ENCODE peak calls at places on chromosomes 1 and 21, in nine cellular contexts. O is HT-29; B is CD4-positive, alpha-beta memory T cell; Z is HCT116; E is stimulated activated CD4-positive, alpha-beta T cell treated with anti-CD3 and anti-CD28 coated beads, Interleukin-4, amount 100 ng/mL, for 4 hours; K is tibial nerve; F is HTR-8/SVneo; I is BE2C; R is cardiac muscle cell. T is an unnamed sample.

GRCh38 chr1:36115931-36116330 is 9.1 kb downstream of the COL8A2 start:
- DNase-seq in F (no peak), R (peak; percentile 42), E (no peak), B (no peak), I (no peak), K (no peak), O (no peak), Z (no peak), T (no peak)

GRCh38 chr1:38083541-38083940 is 36.9 kb upstream of the POU3F1 start:
- DNase-seq in Z (no peak), F (no peak), E (no peak), O (no peak), R (no peak), I (peak; percentile 23), B (no peak), K (no peak), T (no peak)

GRCh38 chr1:116738673-116739370 is 15.4 kb upstream of the CD2 start:
- DNase-seq in R (no peak), O (no peak), E (peak; percentile 80), K (no peak), I (no peak), Z (no peak), F (no peak), B (peak; percentile 78), T (no peak)

GRCh38 chr1:235502601-235503332 is 1.5 kb downstream of the B3GALNT2 start:
- DNase-seq in I (no peak), O (peak; percentile 58), Z (no peak), R (peak; percentile 31), B (no peak), F (no peak), E (no peak), K (no peak), T (peak; percentile 26)

GRCh38 chr1:60924964-60925798 is 157.2 kb upstream of the NFIA start:
- DNase-seq in B (no peak), F (no peak), E (no peak), I (peak; percentile 12), K (no peak), R (no peak), Z (no peak), O (no peak), T (no peak)

GRCh38 chr1:211547710-211548109 is 31.3 kb downstream of the SLC30A1 start:
- DNase-seq in F (no peak), B (no peak), R (no peak), K (no peak), Z (no peak), I (no peak), O (no peak), E (no peak), T (no peak)

GRCh38 chr1:35570589-35571137 is 2.5 kb upstream of the TFAP2E start:
- DNase-seq in R (no peak), Z (no peak), F (no peak), K (no peak), E (no peak), B (no peak), O (no peak), I (no peak), T (no peak)

GRCh38 chr1:186078245-186078644 is 296.8 kb downstream of the TPR start:
- DNase-seq in Z (no peak), B (no peak), E (no peak), R (no peak), F (no peak), O (no peak), I (no peak), K (no peak), T (no peak)

GRCh38 chr21:16323586-16323985 is 593.8 kb downstream of the USP25 start:
- DNase-seq in R (no peak), K (no peak), Z (no peak), O (no peak), I (no peak), F (no peak), B (no peak), E (no peak), T (no peak)

GRCh38 chr1:101203812-101204540 is 32.8 kb upstream of the S1PR1 start:
- DNase-seq in Z (no peak), K (no peak), R (peak; percentile 45), I (peak; percentile 77), B (no peak), E (no peak), F (no peak), O (no peak), T (no peak)

GRCh38 chr1:10796029-10796944 is at the start of gene CASZ1:
- DNase-seq in E (no peak), Z (peak; percentile 87), O (peak; percentile 92), K (peak; percentile 65), B (no peak), I (peak; percentile 82), F (peak; percentile 88), R (peak; percentile 92), T (peak; percentile 93)

GRCh38 chr1:36257375-36257767 is 33.1 kb downstream of the THRAP3 start:
- DNase-seq in E (no peak), I (no peak), B (no peak), O (no peak), K (no peak), Z (no peak), R (no peak), F (no peak), T (no peak)

GRCh38 chr1:228349701-228350171 is 56.9 kb downstream of the TRIM11 start:
- DNase-seq in E (no peak), I (peak; percentile 3), Z (no peak), O (no peak), F (no peak), B (no peak), K (no peak), R (no peak), T (no peak)

GRCh38 chr1:57623039-57623790 is 199.4 kb upstream of the DAB1 start:
- DNase-seq in F (no peak), K (no peak), O (no peak), I (no peak), B (no peak), R (peak; percentile 64), Z (no peak), E (no peak), T (peak; percentile 82)

GRCh38 chr1:213947200-213947775 is 40.5 kb upstream of the PROX1 start:
- DNase-seq in Z (no peak), I (no peak), R (no peak), F (no peak), B (no peak), O (peak; percentile 94), K (no peak), E (no peak), T (no peak)

GRCh38 chr1:54582566-54583306 is 34.7 kb downstream of the ACOT11 start:
- DNase-seq in E (no peak), B (no peak), Z (no peak), I (peak; percentile 42), K (no peak), F (no peak), R (no peak), O (peak; percentile 22), T (no peak)

GRCh38 chr1:109786531-109787021 is 22.9 kb upstream of the EPS8L3 start:
- DNase-seq in B (no peak), O (peak; percentile 59), R (peak; percentile 55), F (no peak), Z (no peak), K (no peak), I (no peak), E (no peak), T (no peak)

GRCh38 chr1:218557731-218558130 is 212.6 kb downstream of the TGFB2 start:
- DNase-seq in E (no peak), K (no peak), R (peak; percentile 71), Z (no peak), I (peak; percentile 81), B (no peak), F (no peak), O (peak; percentile 82), T (no peak)

GRCh38 chr21:34536311-34536710 is 24.3 kb upstream of the KCNE1 start:
- DNase-seq in K (no peak), O (no peak), F (no peak), E (no peak), I (no peak), B (no peak), Z (no peak), R (no peak), T (no peak)

GRCh38 chr21:38852708-38853107 is 47.0 kb downstream of the ETS2 start:
- DNase-seq in F (no peak), I (no peak), K (no peak), R (no peak), O (no peak), E (no peak), Z (no peak), B (no peak), T (no peak)

GRCh38 chr1:39859859-39860812 is 23.2 kb downstream of the TRIT1 start:
- DNase-seq in B (no peak), F (no peak), E (no peak), R (no peak), Z (no peak), O (no peak), I (no peak), K (no peak), T (no peak)

GRCh38 chr1:68453060-68453665 is 3.4 kb upstream of the RPE65 start:
- DNase-seq in F (no peak), K (no peak), Z (no peak), O (no peak), B (no peak), I (no peak), E (no peak), R (no peak), T (no peak)

GRCh38 chr1:41416081-41416480 is 54.8 kb downstream of the FOXO6 start:
- DNase-seq in F (no peak), K (no peak), O (no peak), E (no peak), B (no peak), Z (no peak), R (no peak), I (no peak), T (no peak)

GRCh38 chr1:149942207-149942606 is 5.5 kb upstream of the MTMR11 start:
- DNase-seq in K (no peak), I (peak; percentile 72), F (no peak), Z (no peak), O (no peak), R (peak; percentile 62), B (no peak), E (no peak), T (peak; percentile 69)

GRCh38 chr1:243597383-243597782 is 252.7 kb downstream of the AKT3 start:
- DNase-seq in F (no peak), I (no peak), R (no peak), O (no peak), B (no peak), K (no peak), Z (no peak), E (no peak), T (no peak)

GRCh38 chr1:198923940-198924339 is 285.1 kb downstream of the PTPRC start:
- DNase-seq in K (no peak), E (no peak), Z (no peak), I (no peak), B (no peak), O (no peak), R (no peak), F (no peak), T (no peak)

GRCh38 chr1:100308777-100309176 is 42.8 kb downstream of the RTCA start:
- DNase-seq in B (no peak), I (no peak), O (no peak), E (no peak), K (no peak), R (peak; percentile 41), Z (no peak), F (no peak), T (no peak)

GRCh38 chr1:200892546-200892945 is 2.2 kb upstream of the INAVA start:
- DNase-seq in B (no peak), F (no peak), K (no peak), Z (no peak), I (no peak), E (no peak), R (no peak), O (no peak), T (no peak)

GRCh38 chr1:221573727-221574126 is 168.2 kb downstream of the DUSP10 start:
- DNase-seq in O (no peak), K (peak; percentile 6), I (no peak), R (peak; percentile 12), F (no peak), Z (no peak), E (no peak), B (no peak), T (peak; percentile 10)

GRCh38 chr1:96524100-96524499 is 197.5 kb upstream of the PTBP2 start:
- DNase-seq in K (no peak), O (no peak), E (no peak), Z (no peak), I (no peak), R (no peak), F (no peak), B (no peak), T (no peak)

GRCh38 chr1:43975249-43975961 is 645 bp downstream of the ATP6V0B start:
- DNase-seq in R (peak; percentile 30), F (no peak), Z (no peak), I (no peak), B (peak; percentile 50), K (peak; percentile 59), O (peak; percentile 50), E (peak; percentile 12), T (no peak)

T was measured in HEK293T.